ENCODE peak calls at places on chromosomes 2 and 18, in ten cellular contexts. One of them, this sample, is unnamed.

GRCh38 chr2:25877431-25878360 is 591 bp downstream of the ASXL2 start:
- DNase-seq in cardiac muscle cell: peak; percentile 74
- DNase-seq in tibial artery: peak; percentile 34
- DNase-seq in psoas muscle: peak; percentile 59
- DNase-seq in neural progenitor cell: peak; percentile 68
- DNase-seq in sigmoid colon: peak; percentile 74
- DNase-seq in brain microvascular endothelial cell: peak; percentile 55
- DNase-seq in mammary epithelial cell: peak; percentile 67
- DNase-seq in spleen: peak; percentile 89
- DNase-seq in ovary: peak; percentile 58
- DNase-seq in this sample: peak; percentile 55

GRCh38 chr2:242020196-242021004 is 150.9 kb downstream of the RTP5 start:
- DNase-seq in cardiac muscle cell: no peak
- DNase-seq in tibial artery: no peak
- DNase-seq in psoas muscle: peak; percentile 54
- DNase-seq in neural progenitor cell: no peak
- DNase-seq in sigmoid colon: peak; percentile 63
- DNase-seq in brain microvascular endothelial cell: no peak
- DNase-seq in mammary epithelial cell: no peak
- DNase-seq in spleen: peak; percentile 72
- DNase-seq in ovary: peak; percentile 78
- DNase-seq in this sample: peak; percentile 41

GRCh38 chr2:225131898-225132297 is 89.6 kb upstream of the DOCK10 start:
- DNase-seq in cardiac muscle cell: no peak
- DNase-seq in tibial artery: no peak
- DNase-seq in psoas muscle: no peak
- DNase-seq in neural progenitor cell: no peak
- DNase-seq in sigmoid colon: no peak
- DNase-seq in brain microvascular endothelial cell: no peak
- DNase-seq in mammary epithelial cell: no peak
- DNase-seq in spleen: no peak
- DNase-seq in ovary: no peak
- DNase-seq in this sample: no peak

GRCh38 chr2:183490930-183491329 is 366.7 kb downstream of the NUP35 start:
- DNase-seq in cardiac muscle cell: peak; percentile 30
- DNase-seq in tibial artery: no peak
- DNase-seq in psoas muscle: peak; percentile 62
- DNase-seq in neural progenitor cell: no peak
- DNase-seq in sigmoid colon: peak; percentile 63
- DNase-seq in brain microvascular endothelial cell: peak; percentile 87
- DNase-seq in mammary epithelial cell: peak; percentile 6
- DNase-seq in spleen: no peak
- DNase-seq in ovary: no peak
- DNase-seq in this sample: no peak

GRCh38 chr2:76506538-76506937 is 795.8 kb upstream of the GCFC2 start:
- DNase-seq in cardiac muscle cell: no peak
- DNase-seq in tibial artery: no peak
- DNase-seq in psoas muscle: no peak
- DNase-seq in neural progenitor cell: no peak
- DNase-seq in sigmoid colon: no peak
- DNase-seq in brain microvascular endothelial cell: no peak
- DNase-seq in mammary epithelial cell: no peak
- DNase-seq in spleen: no peak
- DNase-seq in ovary: no peak
- DNase-seq in this sample: no peak

GRCh38 chr2:109217362-109218086 is 88.5 kb downstream of the SH3RF3 start:
- DNase-seq in cardiac muscle cell: no peak
- DNase-seq in tibial artery: no peak
- DNase-seq in psoas muscle: no peak
- DNase-seq in neural progenitor cell: no peak
- DNase-seq in sigmoid colon: no peak
- DNase-seq in brain microvascular endothelial cell: peak; percentile 45
- DNase-seq in mammary epithelial cell: peak; percentile 47
- DNase-seq in spleen: no peak
- DNase-seq in ovary: no peak
- DNase-seq in this sample: no peak

GRCh38 chr18:58046087-58046793 is 2.2 kb downstream of the NEDD4L start:
- DNase-seq in cardiac muscle cell: no peak
- DNase-seq in tibial artery: no peak
- DNase-seq in psoas muscle: no peak
- DNase-seq in neural progenitor cell: peak; percentile 67
- DNase-seq in sigmoid colon: no peak
- DNase-seq in brain microvascular endothelial cell: no peak
- DNase-seq in mammary epithelial cell: no peak
- DNase-seq in spleen: no peak
- DNase-seq in ovary: no peak
- DNase-seq in this sample: no peak

GRCh38 chr18:62524443-62525200 is 1.8 kb downstream of the ZCCHC2 start:
- DNase-seq in cardiac muscle cell: peak; percentile 74
- DNase-seq in tibial artery: peak; percentile 47
- DNase-seq in psoas muscle: peak; percentile 73
- DNase-seq in neural progenitor cell: peak; percentile 75
- DNase-seq in sigmoid colon: peak; percentile 79
- DNase-seq in brain microvascular endothelial cell: peak; percentile 28
- DNase-seq in mammary epithelial cell: peak; percentile 70
- DNase-seq in spleen: peak; percentile 95
- DNase-seq in ovary: peak; percentile 76
- DNase-seq in this sample: peak; percentile 55

GRCh38 chr2:10174173-10174572 is 51.6 kb downstream of the RRM2 start:
- DNase-seq in cardiac muscle cell: no peak
- DNase-seq in tibial artery: no peak
- DNase-seq in psoas muscle: no peak
- DNase-seq in neural progenitor cell: no peak
- DNase-seq in sigmoid colon: no peak
- DNase-seq in brain microvascular endothelial cell: no peak
- DNase-seq in mammary epithelial cell: no peak
- DNase-seq in spleen: peak; percentile 41
- DNase-seq in ovary: no peak
- DNase-seq in this sample: no peak

GRCh38 chr2:213476641-213477040 is 192.4 kb downstream of the SPAG16 start:
- DNase-seq in cardiac muscle cell: no peak
- DNase-seq in tibial artery: no peak
- DNase-seq in psoas muscle: no peak
- DNase-seq in neural progenitor cell: no peak
- DNase-seq in sigmoid colon: no peak
- DNase-seq in brain microvascular endothelial cell: no peak
- DNase-seq in mammary epithelial cell: peak; percentile 36
- DNase-seq in spleen: no peak
- DNase-seq in ovary: no peak
- DNase-seq in this sample: no peak

DNA sequence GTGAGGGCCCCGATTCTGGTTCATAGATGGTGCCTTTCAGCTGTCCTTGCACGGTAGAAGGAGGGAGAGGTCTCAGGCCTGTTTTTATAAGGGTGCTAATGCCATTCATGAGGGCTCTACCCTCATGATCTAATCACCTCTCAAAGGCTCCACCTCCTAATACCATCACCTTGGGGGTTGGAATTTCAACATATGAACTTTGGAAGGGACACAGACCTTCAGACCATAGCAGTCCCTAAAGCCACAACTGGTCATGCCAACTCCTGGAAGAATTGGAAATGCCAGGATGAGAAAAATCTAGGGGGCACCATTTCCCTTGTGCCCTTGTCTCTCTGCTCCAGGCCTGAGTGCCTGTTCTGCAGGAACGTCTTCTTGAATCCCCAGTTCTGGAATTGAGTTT is 124.8 kb upstream of the DAPL1 start:
- DNase-seq in cardiac muscle cell: no peak
- DNase-seq in tibial artery: no peak
- DNase-seq in psoas muscle: no peak
- DNase-seq in neural progenitor cell: no peak
- DNase-seq in sigmoid colon: no peak
- DNase-seq in brain microvascular endothelial cell: no peak
- DNase-seq in mammary epithelial cell: no peak
- DNase-seq in spleen: no peak
- DNase-seq in ovary: no peak
- DNase-seq in this sample: no peak
- H3K36me3 ChIP-seq in cardiac muscle cell: peaks cover 18% of the 10 kb centered on the region
- H3K36me3 ChIP-seq in tibial artery: peaks cover 40% of the 10 kb centered on the region
- H3K36me3 ChIP-seq in psoas muscle: no peaks in the 10 kb centered on the region
- H3K36me3 ChIP-seq in neural progenitor cell: peaks cover 7% of the 10 kb centered on the region
- H3K36me3 ChIP-seq in sigmoid colon: no peaks in the 10 kb centered on the region
- H3K36me3 ChIP-seq in brain microvascular endothelial cell: peaks cover 22% of the 10 kb centered on the region
- H3K36me3 ChIP-seq in mammary epithelial cell: peaks cover 12% of the 10 kb centered on the region
- H3K36me3 ChIP-seq in spleen: no peaks in the 10 kb centered on the region
- H3K36me3 ChIP-seq in ovary: no peaks in the 10 kb centered on the region
- H3K36me3 ChIP-seq in this sample: peaks cover 52% of the 10 kb centered on the region

GRCh38 chr2:43454791-43455190 is 141.0 kb downstream of the THADA start:
- DNase-seq in cardiac muscle cell: no peak
- DNase-seq in tibial artery: no peak
- DNase-seq in psoas muscle: no peak
- DNase-seq in neural progenitor cell: no peak
- DNase-seq in sigmoid colon: no peak
- DNase-seq in brain microvascular endothelial cell: no peak
- DNase-seq in mammary epithelial cell: peak; percentile 23
- DNase-seq in spleen: no peak
- DNase-seq in ovary: no peak
- DNase-seq in this sample: no peak

GRCh38 chr2:43453771-43454170 is 142.1 kb downstream of the THADA start:
- DNase-seq in cardiac muscle cell: no peak
- DNase-seq in tibial artery: no peak
- DNase-seq in psoas muscle: no peak
- DNase-seq in neural progenitor cell: no peak
- DNase-seq in sigmoid colon: no peak
- DNase-seq in brain microvascular endothelial cell: no peak
- DNase-seq in mammary epithelial cell: no peak
- DNase-seq in spleen: no peak
- DNase-seq in ovary: no peak
- DNase-seq in this sample: no peak

GRCh38 chr2:43458002-43458628 is 137.7 kb downstream of the THADA start:
- DNase-seq in cardiac muscle cell: no peak
- DNase-seq in tibial artery: no peak
- DNase-seq in psoas muscle: no peak
- DNase-seq in neural progenitor cell: no peak
- DNase-seq in sigmoid colon: no peak
- DNase-seq in brain microvascular endothelial cell: peak; percentile 57
- DNase-seq in mammary epithelial cell: peak; percentile 70
- DNase-seq in spleen: no peak
- DNase-seq in ovary: no peak
- DNase-seq in this sample: no peak

GRCh38 chr2:43455296-43455695 is 140.5 kb downstream of the THADA start:
- DNase-seq in cardiac muscle cell: no peak
- DNase-seq in tibial artery: no peak
- DNase-seq in psoas muscle: no peak
- DNase-seq in neural progenitor cell: no peak
- DNase-seq in sigmoid colon: no peak
- DNase-seq in brain microvascular endothelial cell: no peak
- DNase-seq in mammary epithelial cell: no peak
- DNase-seq in spleen: no peak
- DNase-seq in ovary: no peak
- DNase-seq in this sample: no peak

GRCh38 chr2:43455735-43456642 is 139.8 kb downstream of the THADA start:
- DNase-seq in cardiac muscle cell: no peak
- DNase-seq in tibial artery: no peak
- DNase-seq in psoas muscle: no peak
- DNase-seq in neural progenitor cell: no peak
- DNase-seq in sigmoid colon: no peak
- DNase-seq in brain microvascular endothelial cell: peak; percentile 67
- DNase-seq in mammary epithelial cell: peak; percentile 48
- DNase-seq in spleen: no peak
- DNase-seq in ovary: no peak
- DNase-seq in this sample: no peak
- TF ChIP-seq CTCF in cardiac muscle cell: no peak
- TF ChIP-seq CTCF in tibial artery: no peak
- TF ChIP-seq CTCF in psoas muscle: no peak
- TF ChIP-seq CTCF in neural progenitor cell: no peak
- TF ChIP-seq CTCF in sigmoid colon: no peak
- TF ChIP-seq CTCF in brain microvascular endothelial cell: no peak
- TF ChIP-seq CTCF in mammary epithelial cell: no peak
- TF ChIP-seq CTCF in spleen: no peak
- TF ChIP-seq CTCF in ovary: no peak
- TF ChIP-seq CTCF in this sample: peak; percentile 53

GRCh38 chr2:47049502-47049901 is 105.6 kb downstream of the STPG4 start:
- DNase-seq in cardiac muscle cell: no peak
- DNase-seq in tibial artery: no peak
- DNase-seq in psoas muscle: no peak
- DNase-seq in neural progenitor cell: no peak
- DNase-seq in sigmoid colon: no peak
- DNase-seq in brain microvascular endothelial cell: no peak
- DNase-seq in mammary epithelial cell: no peak
- DNase-seq in spleen: no peak
- DNase-seq in ovary: no peak
- DNase-seq in this sample: no peak

GRCh38 chr2:47048801-47049480 is 106.2 kb downstream of the STPG4 start:
- DNase-seq in cardiac muscle cell: no peak
- DNase-seq in tibial artery: no peak
- DNase-seq in psoas muscle: no peak
- DNase-seq in neural progenitor cell: peak; percentile 37
- DNase-seq in sigmoid colon: no peak
- DNase-seq in brain microvascular endothelial cell: no peak
- DNase-seq in mammary epithelial cell: no peak
- DNase-seq in spleen: no peak
- DNase-seq in ovary: no peak
- DNase-seq in this sample: no peak

GRCh38 chr2:47043891-47044239 is 111.2 kb downstream of the STPG4 start:
- DNase-seq in cardiac muscle cell: no peak
- DNase-seq in tibial artery: no peak
- DNase-seq in psoas muscle: no peak
- DNase-seq in neural progenitor cell: no peak
- DNase-seq in sigmoid colon: no peak
- DNase-seq in brain microvascular endothelial cell: no peak
- DNase-seq in mammary epithelial cell: no peak
- DNase-seq in spleen: no peak
- DNase-seq in ovary: no peak
- DNase-seq in this sample: no peak

GRCh38 chr2:47043142-47043890 is 111.8 kb downstream of the STPG4 start:
- DNase-seq in cardiac muscle cell: no peak
- DNase-seq in tibial artery: no peak
- DNase-seq in psoas muscle: peak; percentile 83
- DNase-seq in neural progenitor cell: no peak
- DNase-seq in sigmoid colon: peak; percentile 82
- DNase-seq in brain microvascular endothelial cell: peak; percentile 94
- DNase-seq in mammary epithelial cell: peak; percentile 94
- DNase-seq in spleen: peak; percentile 82
- DNase-seq in ovary: peak; percentile 77
- DNase-seq in this sample: peak; percentile 92

DNA sequence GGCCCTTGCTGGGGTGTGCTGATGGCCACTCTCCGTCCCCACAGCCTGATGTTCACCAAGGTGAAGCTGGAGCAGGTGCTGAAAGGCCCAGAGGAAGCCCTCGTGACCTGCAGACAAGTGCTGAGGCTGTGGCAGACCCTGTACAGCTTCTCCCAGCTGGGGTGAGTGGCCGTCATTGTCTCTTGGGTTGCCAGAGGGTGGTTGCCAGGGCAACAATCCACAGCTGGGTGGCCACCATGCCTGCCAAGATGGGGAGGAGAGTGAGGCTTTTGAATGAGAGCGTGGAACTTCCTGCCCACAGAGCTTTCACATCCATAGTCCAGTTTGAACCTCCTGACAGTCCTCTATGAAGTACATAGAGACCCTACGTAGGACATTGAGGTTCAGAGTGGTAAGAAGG is 108.8 kb downstream of the STPG4 start:
- DNase-seq in cardiac muscle cell: no peak
- DNase-seq in tibial artery: no peak
- DNase-seq in psoas muscle: no peak
- DNase-seq in neural progenitor cell: peak; percentile 21
- DNase-seq in sigmoid colon: no peak
- DNase-seq in brain microvascular endothelial cell: no peak
- DNase-seq in mammary epithelial cell: no peak
- DNase-seq in spleen: no peak
- DNase-seq in ovary: no peak
- DNase-seq in this sample: no peak
- H3K36me3 ChIP-seq in cardiac muscle cell: no peaks in the 10 kb centered on the region
- H3K36me3 ChIP-seq in tibial artery: peaks cover 71% of the 10 kb centered on the region
- H3K36me3 ChIP-seq in psoas muscle: no peaks in the 10 kb centered on the region
- H3K36me3 ChIP-seq in neural progenitor cell: no peaks in the 10 kb centered on the region
- H3K36me3 ChIP-seq in sigmoid colon: no peaks in the 10 kb centered on the region
- H3K36me3 ChIP-seq in brain microvascular endothelial cell: peaks cover 34% of the 10 kb centered on the region
- H3K36me3 ChIP-seq in mammary epithelial cell: peaks cover 3% of the 10 kb centered on the region
- H3K36me3 ChIP-seq in spleen: peaks cover 4% of the 10 kb centered on the region
- H3K36me3 ChIP-seq in ovary: no peaks in the 10 kb centered on the region
- H3K36me3 ChIP-seq in this sample: peaks cover 33% of the 10 kb centered on the region

GRCh38 chr2:100818606-100819364 is 1.2 kb upstream of the NPAS2 start:
- DNase-seq in cardiac muscle cell: peak; percentile 59
- DNase-seq in tibial artery: no peak
- DNase-seq in psoas muscle: peak; percentile 82
- DNase-seq in neural progenitor cell: peak; percentile 83
- DNase-seq in sigmoid colon: peak; percentile 85
- DNase-seq in brain microvascular endothelial cell: peak; percentile 62
- DNase-seq in mammary epithelial cell: peak; percentile 76
- DNase-seq in spleen: no peak
- DNase-seq in ovary: peak; percentile 55
- DNase-seq in this sample: no peak
- TF ChIP-seq CTCF in cardiac muscle cell: peak; percentile 32
- TF ChIP-seq CTCF in tibial artery: peak; percentile 11
- TF ChIP-seq CTCF in psoas muscle: no peak
- TF ChIP-seq CTCF in neural progenitor cell: peak; percentile 59
- TF ChIP-seq CTCF in sigmoid colon: no peak
- TF ChIP-seq CTCF in brain microvascular endothelial cell: peak; percentile 59
- TF ChIP-seq CTCF in mammary epithelial cell: peak; percentile 35
- TF ChIP-seq CTCF in spleen: no peak
- TF ChIP-seq CTCF in ovary: no peak
- TF ChIP-seq CTCF in this sample: peak; percentile 41